ENCODE peak calls at places on chromosome 2, in nine cellular contexts. One of them, this sample, is unnamed.

GRCh38 chr2:10007440-10007839 is 35.9 kb upstream of the KLF11 start:
- DNase-seq in Calu3: no peak
- DNase-seq in Peyer's patch: no peak
- DNase-seq in psoas muscle: no peak
- DNase-seq in lower lobe of right lung: peak; percentile 16
- DNase-seq in HL-60: no peak
- DNase-seq in brain microvascular endothelial cell: no peak
- DNase-seq in choroid plexus epithelial cell: no peak
- DNase-seq in ascending aorta: no peak
- DNase-seq in this sample: no peak

GRCh38 chr2:39141346-39142011 is 20.6 kb upstream of the SOS1 start:
- DNase-seq in Peyer's patch: peak; percentile 29
- DNase-seq in ascending aorta: no peak
- DNase-seq in HL-60: peak; percentile 17
- DNase-seq in psoas muscle: no peak
- DNase-seq in choroid plexus epithelial cell: no peak
- DNase-seq in Calu3: no peak
- DNase-seq in brain microvascular endothelial cell: no peak
- DNase-seq in lower lobe of right lung: no peak
- DNase-seq in this sample: no peak

GRCh38 chr2:215683295-215683694 is 247.4 kb upstream of the FN1 start:
- DNase-seq in choroid plexus epithelial cell: no peak
- DNase-seq in brain microvascular endothelial cell: no peak
- DNase-seq in Calu3: no peak
- DNase-seq in lower lobe of right lung: no peak
- DNase-seq in HL-60: no peak
- DNase-seq in psoas muscle: no peak
- DNase-seq in Peyer's patch: no peak
- DNase-seq in ascending aorta: no peak
- DNase-seq in this sample: no peak

GRCh38 chr2:21438949-21439348 is 315.2 kb downstream of the TDRD15 start:
- DNase-seq in Peyer's patch: no peak
- DNase-seq in choroid plexus epithelial cell: peak; percentile 93
- DNase-seq in ascending aorta: no peak
- DNase-seq in psoas muscle: no peak
- DNase-seq in Calu3: no peak
- DNase-seq in lower lobe of right lung: no peak
- DNase-seq in HL-60: no peak
- DNase-seq in brain microvascular endothelial cell: peak; percentile 64
- DNase-seq in this sample: no peak

GRCh38 chr2:130787841-130788240 is 32.5 kb downstream of the AMER3 start:
- DNase-seq in brain microvascular endothelial cell: no peak
- DNase-seq in Calu3: no peak
- DNase-seq in psoas muscle: no peak
- DNase-seq in choroid plexus epithelial cell: no peak
- DNase-seq in lower lobe of right lung: no peak
- DNase-seq in ascending aorta: no peak
- DNase-seq in HL-60: no peak
- DNase-seq in Peyer's patch: no peak
- DNase-seq in this sample: no peak

GRCh38 chr2:10012963-10013461 is 30.3 kb upstream of the KLF11 start:
- DNase-seq in ascending aorta: no peak
- DNase-seq in choroid plexus epithelial cell: no peak
- DNase-seq in Peyer's patch: no peak
- DNase-seq in Calu3: no peak
- DNase-seq in psoas muscle: no peak
- DNase-seq in lower lobe of right lung: peak; percentile 45
- DNase-seq in HL-60: no peak
- DNase-seq in brain microvascular endothelial cell: no peak
- DNase-seq in this sample: peak; percentile 39

GRCh38 chr2:231709636-231709980 is 1.3 kb downstream of the PTMA start:
- DNase-seq in psoas muscle: peak; percentile 72
- DNase-seq in choroid plexus epithelial cell: peak; percentile 29
- DNase-seq in HL-60: no peak
- DNase-seq in Calu3: peak; percentile 33
- DNase-seq in Peyer's patch: peak; percentile 40
- DNase-seq in brain microvascular endothelial cell: no peak
- DNase-seq in lower lobe of right lung: peak; percentile 80
- DNase-seq in ascending aorta: no peak
- DNase-seq in this sample: no peak

GRCh38 chr2:196590286-196590685 is 49.2 kb upstream of the CCDC150 start:
- DNase-seq in choroid plexus epithelial cell: no peak
- DNase-seq in lower lobe of right lung: no peak
- DNase-seq in brain microvascular endothelial cell: no peak
- DNase-seq in psoas muscle: no peak
- DNase-seq in ascending aorta: no peak
- DNase-seq in Peyer's patch: no peak
- DNase-seq in Calu3: no peak
- DNase-seq in HL-60: no peak
- DNase-seq in this sample: no peak

GRCh38 chr2:73870084-73870483 is 22.7 kb upstream of the ACTG2 start:
- DNase-seq in choroid plexus epithelial cell: peak; percentile 97
- DNase-seq in Calu3: no peak
- DNase-seq in HL-60: no peak
- DNase-seq in lower lobe of right lung: no peak
- DNase-seq in Peyer's patch: no peak
- DNase-seq in ascending aorta: peak; percentile 29
- DNase-seq in brain microvascular endothelial cell: peak; percentile 98
- DNase-seq in psoas muscle: peak; percentile 23
- DNase-seq in this sample: no peak

GRCh38 chr2:209771474-209772292 is at the start of gene UNC80:
- DNase-seq in Peyer's patch: no peak
- DNase-seq in ascending aorta: no peak
- DNase-seq in Calu3: peak; percentile 80
- DNase-seq in brain microvascular endothelial cell: peak; percentile 37
- DNase-seq in psoas muscle: peak; percentile 50
- DNase-seq in HL-60: peak; percentile 17
- DNase-seq in choroid plexus epithelial cell: peak; percentile 69
- DNase-seq in lower lobe of right lung: peak; percentile 61
- DNase-seq in this sample: no peak

GRCh38 chr2:190863946-190864345 is 16.7 kb upstream of the GLS start:
- DNase-seq in ascending aorta: no peak
- DNase-seq in Peyer's patch: no peak
- DNase-seq in lower lobe of right lung: peak; percentile 56
- DNase-seq in HL-60: no peak
- DNase-seq in psoas muscle: no peak
- DNase-seq in choroid plexus epithelial cell: no peak
- DNase-seq in brain microvascular endothelial cell: no peak
- DNase-seq in Calu3: no peak
- DNase-seq in this sample: no peak

DNA sequence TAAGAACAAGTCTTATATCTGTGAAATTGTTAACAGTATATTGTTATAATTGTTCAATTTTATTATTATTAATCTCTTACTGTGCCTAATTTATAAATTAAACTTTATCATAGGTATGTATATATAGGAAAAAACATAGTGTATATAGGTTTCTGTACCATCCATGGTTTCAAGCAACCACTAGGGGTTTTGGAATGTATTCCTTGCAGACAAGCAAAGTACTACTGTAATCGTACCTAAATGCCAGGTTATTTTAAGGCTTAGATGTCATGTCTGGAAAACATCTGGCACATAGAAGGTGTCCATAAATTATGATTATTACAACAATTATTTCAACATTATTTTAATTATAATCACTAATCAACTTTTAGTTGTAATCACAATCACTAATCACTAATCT is 8.4 kb downstream of the ITSN2 start:
- DNase-seq in Calu3: no peak
- DNase-seq in psoas muscle: no peak
- DNase-seq in Peyer's patch: no peak
- DNase-seq in lower lobe of right lung: no peak
- DNase-seq in choroid plexus epithelial cell: no peak
- DNase-seq in ascending aorta: no peak
- DNase-seq in brain microvascular endothelial cell: no peak
- DNase-seq in HL-60: no peak
- DNase-seq in this sample: no peak
- TF ChIP-seq CTCF in Calu3: no peak
- TF ChIP-seq CTCF in psoas muscle: peak; percentile 34
- TF ChIP-seq CTCF in Peyer's patch: no peak
- TF ChIP-seq CTCF in lower lobe of right lung: no peak
- TF ChIP-seq CTCF in choroid plexus epithelial cell: no peak
- TF ChIP-seq CTCF in ascending aorta: no peak
- TF ChIP-seq CTCF in brain microvascular endothelial cell: peak; percentile 14
- TF ChIP-seq CTCF in HL-60: no peak
- TF ChIP-seq CTCF in this sample: peak; percentile 27

DNA sequence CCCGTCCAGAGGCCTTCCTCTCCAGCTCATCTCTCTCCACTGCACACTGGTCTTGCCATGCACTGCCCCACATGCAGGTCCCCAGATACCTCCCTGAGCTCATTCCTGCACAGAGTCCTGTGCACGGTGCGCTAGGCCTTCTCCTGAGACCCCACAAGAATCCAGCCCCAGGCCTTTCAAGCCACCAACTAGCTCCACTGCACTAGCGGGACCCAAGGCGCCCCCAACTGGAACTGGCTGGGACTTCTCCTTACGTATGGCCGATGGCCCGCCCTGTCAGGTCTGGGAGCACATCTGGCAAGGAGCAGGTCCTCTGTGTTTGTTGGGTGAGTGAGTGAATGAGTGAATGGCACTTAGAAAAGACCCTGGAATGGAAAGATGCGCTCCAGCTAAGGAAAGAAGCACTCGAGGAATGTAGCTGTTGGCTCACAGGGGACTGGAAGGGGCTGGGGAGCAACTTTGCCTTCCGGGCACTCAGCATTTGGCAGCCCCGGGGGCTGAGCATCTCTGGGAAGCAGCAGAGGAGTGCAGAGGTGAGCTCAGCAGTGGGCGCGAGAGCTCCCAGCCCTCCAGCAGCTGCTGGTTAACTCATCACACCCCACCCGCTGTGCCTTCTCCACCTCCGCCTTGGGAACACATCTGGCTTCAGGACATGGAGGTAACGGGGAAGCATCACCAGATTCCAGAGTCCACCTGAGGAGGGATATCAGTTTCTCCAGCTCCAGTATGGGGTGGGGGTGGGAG is 223.1 kb downstream of the GLI2 start:
- DNase-seq in brain microvascular endothelial cell: no peak
- DNase-seq in choroid plexus epithelial cell: no peak
- DNase-seq in ascending aorta: no peak
- DNase-seq in Calu3: no peak
- DNase-seq in lower lobe of right lung: no peak
- DNase-seq in HL-60: no peak
- DNase-seq in psoas muscle: no peak
- DNase-seq in Peyer's patch: no peak
- DNase-seq in this sample: no peak
- TF ChIP-seq CTCF in brain microvascular endothelial cell: peak; percentile 69
- TF ChIP-seq CTCF in choroid plexus epithelial cell: peak; percentile 49
- TF ChIP-seq CTCF in ascending aorta: peak; percentile 37
- TF ChIP-seq CTCF in Calu3: no peak
- TF ChIP-seq CTCF in lower lobe of right lung: no peak
- TF ChIP-seq CTCF in HL-60: no peak
- TF ChIP-seq CTCF in psoas muscle: no peak
- TF ChIP-seq CTCF in Peyer's patch: no peak
- TF ChIP-seq CTCF in this sample: no peak

DNA sequence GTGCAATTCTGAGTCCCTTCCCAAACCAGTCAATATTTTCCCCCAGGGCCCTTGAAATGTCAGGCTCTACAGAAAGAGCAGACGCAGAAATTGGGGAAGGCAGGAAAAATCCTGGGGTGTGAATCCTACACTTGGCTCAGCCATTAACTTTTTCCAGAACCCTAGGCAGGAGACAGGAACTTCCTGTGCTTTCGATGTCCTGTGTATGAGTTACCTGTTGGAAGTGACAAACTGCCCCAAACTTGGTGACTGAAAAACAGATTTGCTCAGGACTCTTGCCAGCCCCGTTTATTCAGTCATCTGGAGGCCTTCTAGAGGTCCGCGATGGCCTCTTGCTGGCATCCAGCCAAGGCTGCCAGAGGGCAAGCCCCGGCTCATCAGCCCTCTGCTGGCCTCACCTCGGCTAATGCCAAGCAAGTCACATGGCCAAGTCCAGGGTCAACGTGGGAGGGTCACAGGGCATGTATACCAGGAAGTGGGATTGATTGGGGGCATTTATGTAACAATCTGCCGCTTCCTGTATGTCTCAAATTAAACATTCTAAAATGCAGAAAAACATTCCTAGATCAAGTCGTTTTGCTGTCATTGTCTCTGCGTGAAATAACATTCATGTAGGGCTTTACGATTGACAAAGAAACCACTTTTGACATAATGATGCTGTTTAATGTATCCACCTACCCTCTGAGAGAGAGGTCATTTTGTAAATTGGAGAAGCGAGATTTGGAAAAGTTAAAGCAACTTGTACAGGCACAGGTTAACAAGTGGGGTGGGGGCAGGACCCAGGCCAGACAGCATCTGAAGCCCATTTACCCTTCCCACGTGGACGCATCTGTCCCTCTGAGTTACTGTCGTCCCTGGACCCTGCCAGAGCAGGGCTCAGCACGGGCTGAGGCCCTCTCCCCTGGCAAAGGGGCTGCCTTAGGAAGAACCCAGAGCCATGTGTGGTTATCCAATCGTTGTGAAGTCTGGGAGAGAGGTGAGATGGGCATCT is 179.4 kb downstream of the INHBB start:
- DNase-seq in Calu3: no peak
- DNase-seq in HL-60: no peak
- DNase-seq in choroid plexus epithelial cell: no peak
- DNase-seq in ascending aorta: no peak
- DNase-seq in Peyer's patch: no peak
- DNase-seq in psoas muscle: peak; percentile 41
- DNase-seq in lower lobe of right lung: no peak
- DNase-seq in brain microvascular endothelial cell: no peak
- DNase-seq in this sample: no peak
- TF ChIP-seq CTCF in Calu3: no peak
- TF ChIP-seq CTCF in HL-60: no peak
- TF ChIP-seq CTCF in choroid plexus epithelial cell: no peak
- TF ChIP-seq CTCF in ascending aorta: no peak
- TF ChIP-seq CTCF in Peyer's patch: no peak
- TF ChIP-seq CTCF in psoas muscle: no peak
- TF ChIP-seq CTCF in lower lobe of right lung: no peak
- TF ChIP-seq CTCF in brain microvascular endothelial cell: no peak
- TF ChIP-seq CTCF in this sample: no peak

GRCh38 chr2:98936917-98937351 is 909 bp upstream of the CRACDL start:
- DNase-seq in Calu3: no peak
- DNase-seq in ascending aorta: no peak
- DNase-seq in HL-60: no peak
- DNase-seq in choroid plexus epithelial cell: no peak
- DNase-seq in brain microvascular endothelial cell: no peak
- DNase-seq in psoas muscle: no peak
- DNase-seq in lower lobe of right lung: no peak
- DNase-seq in Peyer's patch: no peak
- DNase-seq in this sample: no peak

GRCh38 chr2:98935777-98936132 is 270 bp downstream of the CRACDL start:
- DNase-seq in psoas muscle: no peak
- DNase-seq in lower lobe of right lung: no peak
- DNase-seq in Peyer's patch: no peak
- DNase-seq in brain microvascular endothelial cell: no peak
- DNase-seq in Calu3: no peak
- DNase-seq in ascending aorta: no peak
- DNase-seq in HL-60: no peak
- DNase-seq in choroid plexus epithelial cell: no peak
- DNase-seq in this sample: no peak

GRCh38 chr2:98937906-98938305 is 1.9 kb upstream of the CRACDL start:
- DNase-seq in Calu3: no peak
- DNase-seq in choroid plexus epithelial cell: no peak
- DNase-seq in HL-60: no peak
- DNase-seq in brain microvascular endothelial cell: no peak
- DNase-seq in ascending aorta: no peak
- DNase-seq in psoas muscle: no peak
- DNase-seq in Peyer's patch: no peak
- DNase-seq in lower lobe of right lung: no peak
- DNase-seq in this sample: no peak

GRCh38 chr2:98935111-98935770 is 784 bp downstream of the CRACDL start:
- DNase-seq in brain microvascular endothelial cell: no peak
- DNase-seq in Peyer's patch: no peak
- DNase-seq in psoas muscle: no peak
- DNase-seq in HL-60: no peak
- DNase-seq in ascending aorta: no peak
- DNase-seq in lower lobe of right lung: no peak
- DNase-seq in choroid plexus epithelial cell: no peak
- DNase-seq in Calu3: no peak
- DNase-seq in this sample: no peak

GRCh38 chr2:98936133-98936916 is at the start of gene CRACDL:
- DNase-seq in Calu3: peak; percentile 37
- DNase-seq in lower lobe of right lung: no peak
- DNase-seq in Peyer's patch: no peak
- DNase-seq in choroid plexus epithelial cell: peak; percentile 24
- DNase-seq in ascending aorta: no peak
- DNase-seq in brain microvascular endothelial cell: no peak
- DNase-seq in psoas muscle: no peak
- DNase-seq in HL-60: peak; percentile 37
- DNase-seq in this sample: no peak
- TF ChIP-seq CTCF in Calu3: no peak
- TF ChIP-seq CTCF in lower lobe of right lung: no peak
- TF ChIP-seq CTCF in Peyer's patch: no peak
- TF ChIP-seq CTCF in choroid plexus epithelial cell: no peak
- TF ChIP-seq CTCF in ascending aorta: no peak
- TF ChIP-seq CTCF in brain microvascular endothelial cell: no peak
- TF ChIP-seq CTCF in psoas muscle: no peak
- TF ChIP-seq CTCF in HL-60: no peak
- TF ChIP-seq CTCF in this sample: no peak

This sample was measured in CD14-positive monocyte.